ENCODE peak calls at places on chromosomes 4 and X, in ten cellular contexts. One of them, this sample, is unnamed.

GRCh38 chrX:8345473-8345872 is 119.2 kb upstream of the VCX3B start:
- DNase-seq in HS-27A: no peak
- DNase-seq in nephron progenitor cell: no peak
- DNase-seq in pulmonary artery endothelial cell: no peak
- DNase-seq in stomach: no peak
- DNase-seq in activated gamma-delta T cell treated with Interleukin-2 at 50 U/mL for 16 hours: no peak
- DNase-seq in activated T-helper 1 cell treated with anti-CD3 and anti-CD28 coated beads, Interleukin-2, amount 50 U/mL, for 16 hours: no peak
- DNase-seq in dermis blood vessel endothelial cell: no peak
- DNase-seq in NCI-H446: no peak
- DNase-seq in RKO: peak; percentile 32
- DNase-seq in this sample: no peak

GRCh38 chr4:100164808-100165760 is 25.2 kb downstream of the DDIT4L start:
- DNase-seq in dermis blood vessel endothelial cell: no peak
- DNase-seq in activated T-helper 1 cell treated with anti-CD3 and anti-CD28 coated beads, Interleukin-2, amount 50 U/mL, for 16 hours: no peak
- DNase-seq in RKO: no peak
- DNase-seq in stomach: no peak
- DNase-seq in pulmonary artery endothelial cell: no peak
- DNase-seq in nephron progenitor cell: no peak
- DNase-seq in HS-27A: no peak
- DNase-seq in activated gamma-delta T cell treated with Interleukin-2 at 50 U/mL for 16 hours: no peak
- DNase-seq in NCI-H446: no peak
- DNase-seq in this sample: no peak

GRCh38 chrX:107562482-107562881 is 65.8 kb upstream of the PRPS1 start:
- DNase-seq in pulmonary artery endothelial cell: no peak
- DNase-seq in stomach: no peak
- DNase-seq in RKO: no peak
- DNase-seq in NCI-H446: no peak
- DNase-seq in HS-27A: peak; percentile 84
- DNase-seq in activated gamma-delta T cell treated with Interleukin-2 at 50 U/mL for 16 hours: no peak
- DNase-seq in dermis blood vessel endothelial cell: no peak
- DNase-seq in activated T-helper 1 cell treated with anti-CD3 and anti-CD28 coated beads, Interleukin-2, amount 50 U/mL, for 16 hours: no peak
- DNase-seq in nephron progenitor cell: no peak
- DNase-seq in this sample: peak; percentile 84

GRCh38 chr4:11568511-11568910 is 139.8 kb upstream of the HS3ST1 start:
- DNase-seq in HS-27A: no peak
- DNase-seq in stomach: no peak
- DNase-seq in activated gamma-delta T cell treated with Interleukin-2 at 50 U/mL for 16 hours: no peak
- DNase-seq in pulmonary artery endothelial cell: no peak
- DNase-seq in RKO: no peak
- DNase-seq in activated T-helper 1 cell treated with anti-CD3 and anti-CD28 coated beads, Interleukin-2, amount 50 U/mL, for 16 hours: no peak
- DNase-seq in nephron progenitor cell: no peak
- DNase-seq in NCI-H446: no peak
- DNase-seq in dermis blood vessel endothelial cell: no peak
- DNase-seq in this sample: no peak

GRCh38 chr4:108325561-108325960 is 156.8 kb upstream of the LEF1 start:
- DNase-seq in dermis blood vessel endothelial cell: no peak
- DNase-seq in pulmonary artery endothelial cell: no peak
- DNase-seq in stomach: no peak
- DNase-seq in activated T-helper 1 cell treated with anti-CD3 and anti-CD28 coated beads, Interleukin-2, amount 50 U/mL, for 16 hours: no peak
- DNase-seq in activated gamma-delta T cell treated with Interleukin-2 at 50 U/mL for 16 hours: no peak
- DNase-seq in RKO: no peak
- DNase-seq in nephron progenitor cell: no peak
- DNase-seq in HS-27A: no peak
- DNase-seq in NCI-H446: no peak
- DNase-seq in this sample: no peak

GRCh38 chr4:46270986-46271596 is 118.8 kb downstream of the GABRA2 start:
- DNase-seq in activated gamma-delta T cell treated with Interleukin-2 at 50 U/mL for 16 hours: no peak
- DNase-seq in HS-27A: no peak
- DNase-seq in dermis blood vessel endothelial cell: peak; percentile 0
- DNase-seq in pulmonary artery endothelial cell: no peak
- DNase-seq in activated T-helper 1 cell treated with anti-CD3 and anti-CD28 coated beads, Interleukin-2, amount 50 U/mL, for 16 hours: no peak
- DNase-seq in NCI-H446: peak; percentile 20
- DNase-seq in stomach: no peak
- DNase-seq in nephron progenitor cell: no peak
- DNase-seq in RKO: peak; percentile 63
- DNase-seq in this sample: peak; percentile 42

GRCh38 chr4:78534286-78534955 is 17.1 kb upstream of the ANXA3 start:
- DNase-seq in NCI-H446: no peak
- DNase-seq in HS-27A: no peak
- DNase-seq in pulmonary artery endothelial cell: no peak
- DNase-seq in activated T-helper 1 cell treated with anti-CD3 and anti-CD28 coated beads, Interleukin-2, amount 50 U/mL, for 16 hours: no peak
- DNase-seq in nephron progenitor cell: no peak
- DNase-seq in RKO: no peak
- DNase-seq in dermis blood vessel endothelial cell: peak; percentile 28
- DNase-seq in stomach: no peak
- DNase-seq in activated gamma-delta T cell treated with Interleukin-2 at 50 U/mL for 16 hours: no peak
- DNase-seq in this sample: no peak

GRCh38 chr4:106312997-106313522 is 2.9 kb downstream of the TBCK start:
- DNase-seq in nephron progenitor cell: no peak
- DNase-seq in activated gamma-delta T cell treated with Interleukin-2 at 50 U/mL for 16 hours: no peak
- DNase-seq in dermis blood vessel endothelial cell: no peak
- DNase-seq in HS-27A: no peak
- DNase-seq in RKO: no peak
- DNase-seq in pulmonary artery endothelial cell: no peak
- DNase-seq in stomach: no peak
- DNase-seq in activated T-helper 1 cell treated with anti-CD3 and anti-CD28 coated beads, Interleukin-2, amount 50 U/mL, for 16 hours: no peak
- DNase-seq in NCI-H446: no peak
- DNase-seq in this sample: peak; percentile 30